ENCODE peak calls at places on chromosomes 12 and 14, in eight cellular contexts. G is substantia nigra; I is SHP77 treated with DMSO at 0.1 percent for 48 hours; R is NCI-H2107; A is nucleus accumbens; B is HFF-Myc; E is stimulated activated CD4-positive, alpha-beta T cell treated with anti-CD3 and anti-CD28 coated beads, TNF-alpha, amount 100 ng/mL, for 1 hour; U is globus pallidus. F is an unnamed sample.

GRCh38 chr12:124497658-124498057 is 69.8 kb downstream of the NCOR2 start:
- DNase-seq in E (no peak), G (peak; percentile 94), A (peak; percentile 57), R (no peak), B (no peak), I (no peak), U (peak; percentile 90), F (peak; percentile 85)

GRCh38 chr14:38039526-38039925 is 168.2 kb upstream of the SSTR1 start:
- DNase-seq in B (peak; percentile 29), U (no peak), G (no peak), I (no peak), R (no peak), E (no peak), A (no peak), F (no peak)

GRCh38 chr12:132724506-132725220 is 14.0 kb downstream of the PGAM5 start:
- DNase-seq in G (no peak), B (peak; percentile 27), I (no peak), U (no peak), R (no peak), A (no peak), E (no peak), F (no peak)

GRCh38 chr12:3336606-3337311 is 154.2 kb upstream of the PRMT8 start:
- DNase-seq in B (no peak), A (peak; percentile 22), R (no peak), I (no peak), G (peak; percentile 89), E (no peak), U (peak; percentile 93), F (peak; percentile 87)

GRCh38 chr12:132596016-132596415 is 14.4 kb downstream of the LRCOL1 start:
- DNase-seq in U (no peak), E (no peak), B (no peak), R (no peak), I (no peak), G (no peak), A (no peak), F (no peak)

GRCh38 chr14:54776361-54777001 is 126.1 kb downstream of the GCH1 start:
- DNase-seq in I (no peak), R (no peak), U (no peak), E (no peak), G (peak; percentile 22), B (no peak), A (no peak), F (no peak)

GRCh38 chr12:45986646-45987338 is 3.6 kb downstream of the SCAF11 start:
- DNase-seq in A (no peak), R (no peak), I (no peak), U (peak; percentile 35), B (no peak), G (peak; percentile 17), E (no peak), F (no peak)

GRCh38 chr14:52380294-52380693 is 66.2 kb downstream of the PTGER2 start:
- DNase-seq in B (no peak), I (no peak), E (no peak), G (no peak), A (no peak), U (no peak), R (no peak), F (no peak)

GRCh38 chr14:76277586-76278130 is 98.3 kb upstream of the ESRRB start:
- DNase-seq in A (no peak), E (no peak), U (no peak), I (no peak), B (no peak), R (no peak), G (no peak), F (no peak)

GRCh38 chr14:93219103-93219726 is 12.2 kb downstream of the UBR7 start:
- DNase-seq in U (peak; percentile 35), G (peak; percentile 17), I (peak; percentile 18), E (no peak), B (no peak), A (no peak), R (peak; percentile 65), F (no peak)

GRCh38 chr14:103576371-103577024 is 13.7 kb downstream of the COA8 start:
- DNase-seq in G (peak; percentile 59), B (peak; percentile 85), E (no peak), I (peak; percentile 13), U (peak; percentile 54), R (no peak), A (peak; percentile 55), F (peak; percentile 55)

GRCh38 chr12:108638141-108638823 is 4.6 kb upstream of the SELPLG start:
- DNase-seq in G (peak; percentile 77), U (peak; percentile 82), I (no peak), B (no peak), E (no peak), R (no peak), A (peak; percentile 66), F (peak; percentile 30)

GRCh38 chr12:49673446-49674317 is 33.5 kb downstream of the FMNL3 start:
- DNase-seq in I (peak; percentile 59), B (peak; percentile 76), U (peak; percentile 99), G (peak; percentile 98), A (peak; percentile 95), R (peak; percentile 69), E (no peak), F (peak; percentile 89)

GRCh38 chr12:2739832-2740641 is 54.7 kb upstream of the FKBP4 start:
- DNase-seq in R (no peak), E (no peak), G (no peak), B (peak; percentile 11), U (peak; percentile 11), A (no peak), I (no peak), F (peak; percentile 37)

GRCh38 chr14:45038256-45038655 is 45.7 kb upstream of the PRPF39 start:
- DNase-seq in B (no peak), U (no peak), G (no peak), E (no peak), R (no peak), A (no peak), I (no peak), F (no peak)

GRCh38 chr12:95790025-95790911 is at the start of gene NTN4:
- DNase-seq in I (no peak), A (no peak), G (no peak), U (peak; percentile 3), B (no peak), E (no peak), R (no peak), F (no peak)

GRCh38 chr12:49674318-49674985 is 32.8 kb downstream of the FMNL3 start:
- DNase-seq in E (no peak), B (no peak), I (no peak), R (no peak), A (no peak), G (no peak), U (peak; percentile 41), F (no peak)

GRCh38 chr12:19957578-19957977 is 410.8 kb upstream of the PDE3A start:
- DNase-seq in A (no peak), E (no peak), U (no peak), I (no peak), R (no peak), B (peak; percentile 31), G (no peak), F (no peak)

GRCh38 chr12:94762259-94762942 is 112.0 kb upstream of the TMCC3 start:
- DNase-seq in I (no peak), U (no peak), B (no peak), E (no peak), G (no peak), R (no peak), A (no peak), F (no peak)

GRCh38 chr12:26691234-26691970 is 141.6 kb downstream of the ITPR2 start:
- DNase-seq in I (peak; percentile 79), R (no peak), U (peak; percentile 38), A (peak; percentile 11), E (no peak), B (peak; percentile 89), G (no peak), F (no peak)

GRCh38 chr12:50563434-50563787 is 58.6 kb downstream of the DIP2B start:
- DNase-seq in U (no peak), G (no peak), B (no peak), R (no peak), E (no peak), A (no peak), I (no peak), F (no peak)

GRCh38 chr12:131075194-131075593 is 121.5 kb downstream of the ADGRD1 start:
- DNase-seq in U (no peak), B (no peak), E (no peak), G (no peak), I (no peak), R (no peak), A (no peak), F (no peak)

GRCh38 chr12:57165741-57166140 is 18.3 kb upstream of the LRP1-AS start:
- DNase-seq in G (no peak), A (no peak), I (no peak), U (no peak), E (no peak), B (no peak), R (no peak), F (no peak)

GRCh38 chr14:21933681-21934080 is 260.1 kb upstream of the OR4E1 start:
- DNase-seq in R (no peak), I (no peak), B (no peak), A (no peak), U (no peak), G (no peak), E (no peak), F (no peak)

GRCh38 chr12:92539966-92540791 is 162.6 kb upstream of the PLEKHG7 start:
- DNase-seq in A (no peak), R (peak; percentile 28), E (no peak), G (no peak), I (no peak), U (no peak), B (no peak), F (no peak)

GRCh38 chr12:33245459-33245858 is 194.2 kb downstream of the SYT10 start:
- DNase-seq in A (no peak), B (no peak), U (no peak), G (no peak), R (no peak), I (no peak), E (no peak), F (no peak)

GRCh38 chr12:6778212-6778570 is 5.9 kb downstream of the LAG3 start:
- DNase-seq in U (no peak), A (no peak), B (no peak), I (no peak), R (peak; percentile 21), E (no peak), G (peak; percentile 30), F (no peak)